ENCODE peak calls at places on chromosomes 11 and 22, in nine cellular contexts. L, D, R, S, N, Q, E, X and Y are unnamed samples.

GRCh38 chr22:26124991-26125725 is 44.1 kb upstream of the SEZ6L start:
- DNase-seq in L (no peak), D (no peak), R (no peak), S (no peak), N (no peak), Q (no peak), E (no peak), X (no peak), Y (no peak)

GRCh38 chr11:31641477-31642062 is 132.0 kb downstream of the ELP4 start:
- DNase-seq in L (peak; percentile 32), D (no peak), R (peak; percentile 59), S (no peak), N (peak; percentile 17), Q (no peak), E (no peak), X (peak; percentile 36), Y (no peak)

GRCh38 chr22:33640900-33641299 is 279.4 kb downstream of the LARGE1 start:
- DNase-seq in L (no peak), D (no peak), R (no peak), S (no peak), N (no peak), Q (no peak), E (no peak), X (no peak), Y (no peak)

GRCh38 chr11:96306933-96307747 is 35.9 kb downstream of the MAML2 start:
- DNase-seq in L (peak; percentile 99), D (no peak), R (peak; percentile 95), S (peak; percentile 23), N (peak; percentile 93), Q (peak; percentile 95), E (peak; percentile 16), X (peak; percentile 99), Y (peak; percentile 100)

GRCh38 chr11:848380-848931 is 5.8 kb downstream of the TSPAN4 start:
- DNase-seq in L (no peak), D (peak; percentile 88), R (peak; percentile 61), S (peak; percentile 68), N (peak; percentile 60), Q (no peak), E (peak; percentile 47), X (no peak), Y (no peak)

GRCh38 chr11:133064152-133064877 is 468.0 kb downstream of the OPCML start:
- DNase-seq in L (peak; percentile 75), D (peak; percentile 84), R (peak; percentile 90), S (no peak), N (peak; percentile 71), Q (peak; percentile 43), E (no peak), X (peak; percentile 48), Y (peak; percentile 68)

GRCh38 chr22:36003972-36004674 is 24.5 kb downstream of the RBFOX2 start:
- DNase-seq in L (no peak), D (no peak), R (no peak), S (no peak), N (no peak), Q (no peak), E (no peak), X (no peak), Y (no peak)

GRCh38 chr11:6587360-6587953 is 16.0 kb downstream of the RRP8 start:
- DNase-seq in L (no peak), D (no peak), R (no peak), S (no peak), N (peak; percentile 90), Q (no peak), E (no peak), X (no peak), Y (no peak)

GRCh38 chr22:35839811-35840739 is 122.4 kb downstream of the APOL5 start:
- DNase-seq in L (peak; percentile 98), D (peak; percentile 83), R (peak; percentile 92), S (peak; percentile 26), N (peak; percentile 85), Q (peak; percentile 83), E (no peak), X (peak; percentile 98), Y (peak; percentile 95)

GRCh38 chr11:109644158-109644557 is 222.2 kb downstream of the C11orf87 start:
- DNase-seq in L (no peak), D (no peak), R (peak; percentile 83), S (no peak), N (peak; percentile 36), Q (no peak), E (no peak), X (no peak), Y (no peak)

GRCh38 chr11:9758676-9759518 is 95.0 kb downstream of the SWAP70 start:
- DNase-seq in L (peak; percentile 49), D (peak; percentile 92), R (peak; percentile 92), S (peak; percentile 30), N (peak; percentile 78), Q (peak; percentile 83), E (peak; percentile 29), X (peak; percentile 64), Y (peak; percentile 64)

GRCh38 chr11:7910389-7910788 is 20.7 kb downstream of the OR10A6 start:
- DNase-seq in L (no peak), D (no peak), R (no peak), S (no peak), N (no peak), Q (no peak), E (no peak), X (no peak), Y (no peak)

GRCh38 chr22:27673839-27674238 is 127.7 kb downstream of the MN1 start:
- DNase-seq in L (no peak), D (no peak), R (no peak), S (no peak), N (peak; percentile 70), Q (no peak), E (no peak), X (no peak), Y (no peak)

GRCh38 chr11:103529217-103529684 is 420.0 kb downstream of the DYNC2H1 start:
- DNase-seq in L (peak; percentile 81), D (no peak), R (no peak), S (no peak), N (no peak), Q (no peak), E (no peak), X (peak; percentile 78), Y (peak; percentile 87)

GRCh38 chr22:43313497-43314474 is 29.4 kb downstream of the SCUBE1 start:
- DNase-seq in L (no peak), D (no peak), R (peak; percentile 73), S (no peak), N (no peak), Q (peak; percentile 84), E (no peak), X (no peak), Y (no peak)

GRCh38 chr22:49052023-49052538 is 775.6 kb downstream of the BRD1 start:
- DNase-seq in L (peak; percentile 2), D (no peak), R (no peak), S (no peak), N (no peak), Q (peak; percentile 17), E (no peak), X (no peak), Y (no peak)
- H3K27me3 ChIP-seq in L (no peaks in the 10 kb centered on the region), D (no peaks in the 10 kb centered on the region), R (peaks cover 18% of the 10 kb centered on the region), S (no peaks in the 10 kb centered on the region), N (peaks cover 7% of the 10 kb centered on the region), Q (no peaks in the 10 kb centered on the region), E (no peaks in the 10 kb centered on the region), X (no peaks in the 10 kb centered on the region), Y (no peaks in the 10 kb centered on the region)

GRCh38 chr11:32792111-32792947 is 2.1 kb downstream of the CCDC73 start:
- DNase-seq in L (no peak), D (no peak), R (no peak), S (no peak), N (no peak), Q (no peak), E (no peak), X (no peak), Y (no peak)
- H3K4me3 ChIP-seq in L (peak overlapping the region; percentile 18), D (no peak overlapping the region), R (no peak overlapping the region), S (no peak overlapping the region), N (no peak overlapping the region), Q (peak overlapping the region; percentile 15), E (no peak overlapping the region), X (no peak overlapping the region), Y (no peak overlapping the region)

GRCh38 chr11:69414773-69415187 is 66.7 kb upstream of the LINC01488 start:
- DNase-seq in L (no peak), D (peak; percentile 51), R (no peak), S (no peak), N (no peak), Q (no peak), E (no peak), X (no peak), Y (no peak)

GRCh38 chr11:69413015-69413801 is 68.3 kb upstream of the LINC01488 start:
- DNase-seq in L (no peak), D (no peak), R (no peak), S (no peak), N (no peak), Q (no peak), E (no peak), X (no peak), Y (no peak)

GRCh38 chr11:69413993-69414392 is 67.5 kb upstream of the LINC01488 start:
- DNase-seq in L (no peak), D (no peak), R (no peak), S (no peak), N (no peak), Q (no peak), E (no peak), X (no peak), Y (no peak)

GRCh38 chr11:69409812-69410645 is 71.4 kb upstream of the LINC01488 start:
- DNase-seq in L (no peak), D (no peak), R (no peak), S (no peak), N (no peak), Q (no peak), E (no peak), X (no peak), Y (no peak)

DNA sequence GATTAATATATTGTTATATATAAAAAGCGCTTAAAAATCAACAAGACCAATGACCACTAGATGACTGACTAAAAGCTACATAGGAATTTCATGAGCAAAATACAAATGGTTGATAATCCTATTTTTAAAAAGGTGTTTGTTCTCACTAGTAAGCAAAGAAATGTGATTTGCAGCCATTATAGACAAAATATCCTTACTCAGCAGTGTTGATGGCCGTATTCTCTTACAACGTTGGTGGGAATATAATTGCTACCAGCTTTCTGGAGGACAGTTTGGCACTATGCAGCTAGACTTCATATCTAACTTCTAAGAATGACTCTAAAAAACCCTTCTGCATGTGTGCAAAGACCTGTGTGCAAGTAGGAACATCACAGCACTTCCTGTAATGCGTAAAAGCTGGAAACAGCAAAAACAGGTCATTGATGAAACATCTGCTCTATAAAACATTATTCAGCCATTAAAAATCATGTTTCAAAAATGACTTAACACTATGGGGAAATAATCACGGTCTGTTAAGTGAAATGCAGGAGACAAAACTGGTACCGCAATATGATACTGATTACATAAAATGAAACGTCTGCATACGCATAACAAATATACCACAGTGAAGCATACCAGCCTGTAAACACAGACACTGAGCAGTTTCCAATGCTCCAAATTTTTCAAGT is 70.1 kb upstream of the LINC01488 start:
- DNase-seq in L (no peak), D (no peak), R (no peak), S (no peak), N (no peak), Q (no peak), E (no peak), X (no peak), Y (no peak)
- H3K27me3 ChIP-seq in L (no peaks in the 10 kb centered on the region), D (no peaks in the 10 kb centered on the region), R (no peaks in the 10 kb centered on the region), S (no peaks in the 10 kb centered on the region), N (no peaks in the 10 kb centered on the region), Q (no peaks in the 10 kb centered on the region), E (no peaks in the 10 kb centered on the region), X (no peaks in the 10 kb centered on the region), Y (no peaks in the 10 kb centered on the region)

DNA sequence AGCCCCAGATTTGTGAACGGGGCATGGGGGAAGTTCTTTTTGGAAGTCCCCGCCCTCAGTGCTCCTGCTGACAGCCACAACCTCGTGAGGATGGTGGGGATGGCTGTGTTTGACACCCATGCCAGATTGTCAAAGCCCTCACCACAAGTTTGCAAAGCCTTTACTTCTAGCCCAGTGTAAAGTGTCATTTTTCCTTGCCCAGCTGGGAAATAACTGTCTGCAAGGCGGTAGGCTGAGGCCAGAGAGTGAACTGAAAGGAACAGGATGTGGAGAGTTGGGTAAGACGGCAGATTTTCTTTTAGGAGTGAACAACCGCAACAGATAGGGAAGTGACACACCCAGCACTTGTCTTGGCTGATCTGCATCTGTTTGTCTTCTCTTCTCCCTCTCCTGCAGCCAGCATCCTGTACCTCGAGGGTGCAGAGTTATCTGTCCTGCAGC is 13.6 kb downstream of the IL17RA start:
- DNase-seq in L (no peak), D (no peak), R (no peak), S (peak; percentile 43), N (no peak), Q (peak; percentile 48), E (peak; percentile 20), X (no peak), Y (no peak)
- H3K4me3 ChIP-seq in L (no peak overlapping the region), D (no peak overlapping the region), R (no peak overlapping the region), S (no peak overlapping the region), N (no peak overlapping the region), Q (no peak overlapping the region), E (peak overlapping the region; percentile 21), X (no peak overlapping the region), Y (no peak overlapping the region)